ENCODE peak calls at places on chromosomes 5 and 9, in four cellular contexts. W is Ammon's horn; J is stimulated activated naive CD4-positive, alpha-beta T cell; I is cardiac fibroblast. U is an unnamed sample.

GRCh38 chr5:59905217-59905616 is 11.7 kb upstream of the PDE4D start:
- DNase-seq in J (no peak), W (no peak), I (no peak), U (no peak)

GRCh38 chr5:94969174-94969573 is 315.7 kb downstream of the MCTP1 start:
- DNase-seq in J (no peak), W (no peak), I (peak), U (no peak)

GRCh38 chr9:33378121-33378795 is 24.1 kb downstream of the AQP7 start:
- DNase-seq in J (no peak), W (no peak), I (no peak), U (no peak)

GRCh38 chr5:110840347-110840960 is 101.6 kb downstream of the SLC25A46 start:
- DNase-seq in J (no peak), I (no peak), W (no peak), U (no peak)

GRCh38 chr5:75552764-75553163 is 41.1 kb downstream of the POLK start:
- DNase-seq in W (no peak), J (no peak), I (no peak), U (no peak)

GRCh38 chr9:92639124-92639523 is 30.8 kb downstream of the IPPK start:
- DNase-seq in W (no peak), I (no peak), J (no peak), U (no peak)

GRCh38 chr9:124218438-124219289 is 39.1 kb upstream of the NEK6 start:
- DNase-seq in W (peak), J (no peak), I (peak), U (no peak)

GRCh38 chr9:107215381-107215780 is 67.7 kb upstream of the RAD23B start:
- DNase-seq in J (no peak), W (no peak), I (peak), U (no peak)

GRCh38 chr5:168350315-168350714 is 58.9 kb downstream of the WWC1 start:
- DNase-seq in I (no peak), W (no peak), J (no peak), U (no peak)

GRCh38 chr9:20319641-20320337 is 302.5 kb downstream of the MLLT3 start:
- DNase-seq in W (no peak), I (peak), J (no peak), U (peak)

GRCh38 chr5:79562351-79563246 is 48.7 kb upstream of the HOMER1 start:
- DNase-seq in I (peak), J (no peak), W (no peak), U (no peak)

GRCh38 chr9:128098017-128098935 is 29.3 kb downstream of the PTGES2 start:
- DNase-seq in W (peak), I (peak), J (peak), U (peak)

GRCh38 chr9:70046274-70047070 is 2.8 kb downstream of the MAMDC2 start:
- DNase-seq in J (no peak), I (no peak), W (peak), U (no peak)

GRCh38 chr9:88528356-88528755 is 6.6 kb upstream of the NXNL2 start:
- DNase-seq in W (no peak), J (no peak), I (no peak), U (no peak)

GRCh38 chr5:15074651-15075050 is 203.1 kb upstream of the ANKH start:
- DNase-seq in W (no peak), J (no peak), I (peak), U (no peak)

GRCh38 chr5:127092690-127093089 is 19.4 kb upstream of the C5orf63 start:
- DNase-seq in W (no peak), J (no peak), I (peak), U (no peak)

GRCh38 chr5:74409166-74409706 is 231.3 kb downstream of the ENC1 start:
- DNase-seq in I (no peak), W (no peak), J (no peak), U (no peak)

GRCh38 chr5:173420108-173420507 is 91.9 kb upstream of the STC2 start:
- DNase-seq in W (peak), J (no peak), I (no peak), U (no peak)

GRCh38 chr9:133115604-133116345 is 5.3 kb downstream of the RALGDS start:
- DNase-seq in I (no peak), W (peak), J (no peak), U (no peak)

GRCh38 chr9:130864541-130864940 is 29.5 kb downstream of the ABL1 start:
- DNase-seq in J (no peak), I (no peak), W (no peak), U (no peak)

GRCh38 chr5:135140805-135141204 is 106.8 kb upstream of the PITX1 start:
- DNase-seq in I (peak), J (no peak), W (peak), U (no peak)

GRCh38 chr5:123819818-123820217 is 307.8 kb downstream of the CSNK1G3 start:
- DNase-seq in W (no peak), I (peak), J (no peak), U (no peak)

GRCh38 chr9:19161257-19162025 is 34.1 kb upstream of the PLIN2 start:
- DNase-seq in I (peak), J (no peak), W (no peak), U (no peak)

GRCh38 chr9:134630393-134630790 is 11.2 kb upstream of the COL5A1 start:
- DNase-seq in J (no peak), I (no peak), W (no peak), U (no peak)

GRCh38 chr5:9196403-9197224 is 349.3 kb downstream of the SEMA5A start:
- DNase-seq in J (no peak), W (peak), I (peak), U (no peak)

GRCh38 chr9:112866662-112867274 is 23.9 kb downstream of the SLC46A2 start:
- DNase-seq in I (peak), J (no peak), W (no peak), U (no peak)

GRCh38 chr9:99666571-99666970 is 155.1 kb upstream of the NR4A3 start:
- DNase-seq in W (no peak), I (peak), J (no peak), U (no peak)

GRCh38 chr9:124894741-124895170 is 32.8 kb downstream of the ARPC5L start:
- DNase-seq in W (peak), I (peak), J (peak), U (peak)